ENCODE peak calls at places on chromosomes 6 and 20, in five cellular contexts. T is CD4-positive, alpha-beta memory T cell; K is left lung; X is endothelial cell of umbilical vein; G is tibial artery. Z is an unnamed sample. For H3K9me3, the result is how much of the 10 kb centered on the place peaks cover.

GRCh38 chr6:27825025-27825823 is 87.0 kb downstream of the OR2B2 start:
- DNase-seq in T (no peak), K (no peak), X (peak), G (no peak), Z (no peak)

GRCh38 chr6:63263456-63263855 is 52.2 kb downstream of the FKBP1C start:
- DNase-seq in T (no peak), K (no peak), X (no peak), G (no peak), Z (no peak)

GRCh38 chr6:1552296-1552761 is 57.4 kb upstream of the FOXC1 start:
- DNase-seq in T (no peak), K (no peak), X (peak), G (no peak), Z (no peak)

GRCh38 chr6:102798631-102799030 is 1405.1 kb downstream of the GRIK2 start:
- DNase-seq in T (no peak), K (no peak), X (no peak), G (no peak), Z (no peak)

GRCh38 chr6:90574610-90575009 is 12.3 kb downstream of the MAP3K7 start:
- DNase-seq in T (no peak), K (no peak), X (peak), G (no peak), Z (no peak)

GRCh38 chr6:167786859-167787675 is 39.6 kb upstream of the AFDN start:
- DNase-seq in T (no peak), K (no peak), X (no peak), G (no peak), Z (no peak)

GRCh38 chr20:50350510-50351249 is 159.5 kb upstream of the PTPN1 start:
- DNase-seq in T (no peak), K (no peak), X (no peak), G (no peak), Z (no peak)

GRCh38 chr20:24675651-24676352 is 206.4 kb downstream of the SYNDIG1 start:
- DNase-seq in T (no peak), K (peak), X (no peak), G (peak), Z (no peak)

GRCh38 chr20:43365691-43366090 is 92.0 kb upstream of the SRSF6 start:
- DNase-seq in T (no peak), K (no peak), X (no peak), G (no peak), Z (no peak)

GRCh38 chr6:84243240-84243639 is 15.8 kb upstream of the CEP162 start:
- DNase-seq in T (no peak), K (no peak), X (no peak), G (no peak), Z (no peak)

GRCh38 chr6:106411034-106411433 is 50.5 kb downstream of the CRYBG1 start:
- DNase-seq in T (no peak), K (no peak), X (no peak), G (no peak), Z (no peak)

GRCh38 chr20:2507875-2508630 is 662 bp downstream of the ZNF343 start:
- DNase-seq in T (no peak), K (no peak), X (peak), G (no peak), Z (no peak)

GRCh38 chr6:138188278-138188923 is 26.7 kb downstream of the ARFGEF3 start:
- DNase-seq in T (no peak), K (no peak), X (no peak), G (no peak), Z (no peak)

GRCh38 chr20:47638851-47639250 is 137.2 kb downstream of the NCOA3 start:
- DNase-seq in T (no peak), K (no peak), X (peak), G (no peak), Z (no peak)

GRCh38 chr6:163922562-163922961 is 508.0 kb downstream of the QKI start:
- DNase-seq in T (no peak), K (no peak), X (no peak), G (no peak), Z (no peak)

GRCh38 chr6:145587342-145587741 is 148.0 kb downstream of the EPM2A start:
- DNase-seq in T (no peak), K (no peak), X (no peak), G (no peak), Z (no peak)

GRCh38 chr20:63957690-63958441 is 1.6 kb upstream of the UCKL1 start:
- DNase-seq in T (peak), K (peak), X (no peak), G (no peak), Z (no peak)

GRCh38 chr6:130183271-130184222 is 39.2 kb downstream of the SAMD3 start:
- DNase-seq in T (peak), K (no peak), X (no peak), G (no peak), Z (no peak)

GRCh38 chr20:36541227-36542018 is at the start of gene MYL9:
- DNase-seq in T (no peak), K (peak), X (peak), G (peak), Z (no peak)

GRCh38 chr6:130958468-130958867 is 104.6 kb downstream of the EPB41L2 start:
- DNase-seq in T (no peak), K (no peak), X (no peak), G (no peak), Z (no peak)

GRCh38 chr6:34381086-34381485 is 11.4 kb downstream of the NUDT3 start:
- DNase-seq in T (no peak), K (no peak), X (no peak), G (no peak), Z (no peak)

GRCh38 chr6:163750436-163751031 is 336.0 kb downstream of the QKI start:
- DNase-seq in T (no peak), K (no peak), X (no peak), G (no peak), Z (no peak)

GRCh38 chr6:1636272-1636825 is 26.6 kb downstream of the FOXC1 start:
- DNase-seq in T (no peak), K (no peak), X (no peak), G (peak), Z (no peak)

GRCh38 chr20:5119143-5119434 is 669 bp downstream of the PCNA start:
- DNase-seq in T (no peak), K (no peak), X (no peak), G (no peak), Z (no peak)

GRCh38 chr6:122530440-122531046 is 58.9 kb upstream of the SERINC1 start:
- DNase-seq in T (peak), K (no peak), X (peak), G (no peak), Z (peak)

GRCh38 chr20:5489596-5489995 is 172.8 kb upstream of the PROKR2 start:
- DNase-seq in T (no peak), K (no peak), X (no peak), G (no peak), Z (no peak)

GRCh38 chr6:111277819-111278218 is 190.5 kb downstream of the SLC16A10 start:
- DNase-seq in T (no peak), K (no peak), X (no peak), G (no peak), Z (no peak)
- H3K9me3 ChIP-seq in T (under half), K (under half), X (under half), G (under half), Z (under half)

GRCh38 chr6:22381810-22382512 is 85.1 kb upstream of the PRL start:
- DNase-seq in T (no peak), K (no peak), X (no peak), G (no peak), Z (no peak)
- H3K9me3 ChIP-seq in T (under half), K (under half), X (under half), G (under half), Z (under half)

GRCh38 chr6:159414711-159415110 is 245.5 kb downstream of the FNDC1 start:
- DNase-seq in T (no peak), K (no peak), X (no peak), G (no peak), Z (no peak)
- H3K9me3 ChIP-seq in T (under half), K (under half), X (under half), G (under half), Z (under half)

GRCh38 chr6:170140129-170140528 is 150.7 kb downstream of the DLL1 start:
- DNase-seq in T (no peak), K (no peak), X (no peak), G (peak), Z (no peak)
- H3K9me3 ChIP-seq in T (under half), K (under half), X (under half), G (under half), Z (under half)

GRCh38 chr6:148701393-148701774 is 45.4 kb upstream of the UST start:
- DNase-seq in T (no peak), K (no peak), X (no peak), G (no peak), Z (no peak)

GRCh38 chr6:148700713-148701392 is 46.0 kb upstream of the UST start:
- DNase-seq in T (peak), K (no peak), X (no peak), G (no peak), Z (no peak)

GRCh38 chr6:148700047-148700712 is 46.6 kb upstream of the UST start:
- DNase-seq in T (no peak), K (no peak), X (no peak), G (no peak), Z (no peak)

GRCh38 chr6:148698671-148699180 is 48.1 kb upstream of the UST start:
- DNase-seq in T (no peak), K (no peak), X (no peak), G (no peak), Z (no peak)

DNA sequence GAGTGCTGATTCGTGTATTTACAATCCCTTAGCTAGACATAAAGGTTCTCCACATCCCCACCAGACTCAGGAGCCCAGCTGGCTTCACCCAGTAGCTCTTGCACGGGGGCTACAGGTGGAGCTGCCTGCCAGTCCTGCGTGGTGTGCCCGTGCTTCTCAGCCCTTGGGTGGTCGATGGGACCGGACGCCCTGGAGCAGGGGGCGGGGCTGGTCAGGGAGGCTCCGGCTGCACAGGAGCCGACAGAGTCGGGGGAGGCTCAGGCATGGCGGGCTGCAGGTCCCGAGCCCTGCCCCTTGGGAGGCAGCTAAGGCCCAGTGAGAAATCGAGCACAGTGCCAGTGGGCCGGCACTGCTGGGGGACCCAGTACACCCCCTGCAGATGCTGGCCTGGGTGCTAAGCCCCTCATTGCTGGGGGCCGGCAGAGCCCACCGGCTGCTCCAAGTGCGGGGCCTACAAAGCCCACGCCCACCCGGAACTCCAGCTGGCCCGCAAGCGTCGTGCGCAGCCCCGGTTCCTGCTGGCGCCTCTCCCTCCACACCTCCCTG is 48.9 kb upstream of the UST start:
- DNase-seq in T (no peak), K (no peak), X (no peak), G (no peak), Z (no peak)
- H3K9me3 ChIP-seq in T (under half), K (under half), X (under half), G (under half), Z (under half)